ENCODE peak calls at places on chromosomes 12 and 14, in seven cellular contexts. G is choroid plexus epithelial cell, D is HEK293T, H is Daoy, J is A549, W is GM12865, M is H9. E is an unnamed sample.

GRCh38 chr12:44015333-44015941 is 179.6 kb downstream of the TMEM117 start:
- DNase-seq in G (peak), D (peak), H (peak), J (peak), W (peak), M (no peak), E (peak)

GRCh38 chr14:48429512-48429911 is 754.1 kb upstream of the MDGA2 start:
- DNase-seq in G (no peak), D (no peak), H (no peak), J (no peak), W (no peak), M (no peak), E (no peak)

GRCh38 chr12:45726594-45727300 is 2.8 kb upstream of the ARID2 start:
- DNase-seq in G (peak), D (peak), H (peak), J (peak), W (peak), M (peak), E (no peak)

GRCh38 chr14:95248422-95248821 is 71.3 kb downstream of the CLMN start:
- DNase-seq in G (no peak), D (no peak), H (peak), J (peak), W (no peak), M (peak), E (no peak)

GRCh38 chr12:132405742-132406251 is 76.4 kb upstream of the GALNT9 start:
- DNase-seq in G (no peak), D (no peak), H (no peak), J (no peak), W (no peak), M (no peak), E (no peak)

GRCh38 chr12:7039403-7039802 is 21.1 kb upstream of the C1S start:
- DNase-seq in G (no peak), D (no peak), H (no peak), J (no peak), W (no peak), M (no peak), E (no peak)

GRCh38 chr14:105021656-105022275 is 883 bp upstream of the CDCA4 start:
- DNase-seq in G (peak), D (no peak), H (peak), J (peak), W (peak), M (peak), E (peak)

GRCh38 chr12:121789233-121789781 is 4.2 kb downstream of the RHOF start:
- DNase-seq in G (no peak), D (no peak), H (no peak), J (no peak), W (peak), M (no peak), E (no peak)

GRCh38 chr14:77082356-77082755 is 15.7 kb upstream of the CIPC start:
- DNase-seq in G (no peak), D (no peak), H (no peak), J (no peak), W (no peak), M (no peak), E (no peak)

GRCh38 chr14:101917413-101918124 is 46.8 kb upstream of the DYNC1H1 start:
- DNase-seq in G (peak), D (no peak), H (no peak), J (no peak), W (no peak), M (no peak), E (no peak)

GRCh38 chr12:106358410-106359241 is 1.1 kb downstream of the POLR3B start:
- DNase-seq in G (peak), D (no peak), H (peak), J (peak), W (peak), M (no peak), E (no peak)